ENCODE peak calls at places on chromosomes 11 and 22, in five cellular contexts. One of them, this sample, is unnamed.

GRCh38 chr11:86761978-86762377 is 38.4 kb upstream of the PRSS23 start:
- DNase-seq in neuronal stem cell: no peak
- DNase-seq in NCI-H2107: no peak
- DNase-seq in keratinocyte: no peak
- DNase-seq in HFF-Myc: no peak
- DNase-seq in this sample: no peak

GRCh38 chr22:30876925-30877553 is 91.5 kb downstream of the MORC2 start:
- DNase-seq in keratinocyte: no peak
- DNase-seq in HFF-Myc: no peak
- DNase-seq in neuronal stem cell: no peak
- DNase-seq in NCI-H2107: peak
- DNase-seq in this sample: no peak

GRCh38 chr11:77407613-77408012 is 66.3 kb downstream of the PAK1 start:
- DNase-seq in HFF-Myc: peak
- DNase-seq in neuronal stem cell: no peak
- DNase-seq in NCI-H2107: no peak
- DNase-seq in keratinocyte: no peak
- DNase-seq in this sample: no peak

GRCh38 chr11:2587132-2587930 is 112.5 kb downstream of the KCNQ1OT1 start:
- DNase-seq in neuronal stem cell: no peak
- DNase-seq in HFF-Myc: no peak
- DNase-seq in keratinocyte: no peak
- DNase-seq in NCI-H2107: no peak
- DNase-seq in this sample: no peak

GRCh38 chr11:18771266-18772035 is 20.1 kb downstream of the PTPN5 start:
- DNase-seq in keratinocyte: no peak
- DNase-seq in neuronal stem cell: no peak
- DNase-seq in HFF-Myc: no peak
- DNase-seq in NCI-H2107: no peak
- DNase-seq in this sample: no peak

GRCh38 chr11:3984896-3985295 is 109.7 kb upstream of the RRM1 start:
- DNase-seq in neuronal stem cell: peak
- DNase-seq in keratinocyte: no peak
- DNase-seq in NCI-H2107: no peak
- DNase-seq in HFF-Myc: no peak
- DNase-seq in this sample: no peak

GRCh38 chr22:37421468-37421877 is 5.8 kb downstream of the ELFN2 start:
- DNase-seq in NCI-H2107: no peak
- DNase-seq in neuronal stem cell: no peak
- DNase-seq in HFF-Myc: no peak
- DNase-seq in keratinocyte: no peak
- DNase-seq in this sample: no peak

GRCh38 chr22:41526226-41526531 is 18.1 kb downstream of the POLR3H start:
- DNase-seq in neuronal stem cell: no peak
- DNase-seq in keratinocyte: no peak
- DNase-seq in HFF-Myc: no peak
- DNase-seq in NCI-H2107: no peak
- DNase-seq in this sample: no peak

GRCh38 chr11:60775420-60775961 is 9.6 kb upstream of the MS4A10 start:
- DNase-seq in NCI-H2107: peak
- DNase-seq in keratinocyte: peak
- DNase-seq in neuronal stem cell: peak
- DNase-seq in HFF-Myc: peak
- DNase-seq in this sample: peak

GRCh38 chr22:22735695-22736611 is 91.5 kb downstream of the GGTLC2 start:
- DNase-seq in keratinocyte: no peak
- DNase-seq in NCI-H2107: no peak
- DNase-seq in HFF-Myc: no peak
- DNase-seq in neuronal stem cell: no peak
- DNase-seq in this sample: no peak

GRCh38 chr11:111882202-111882601 is 2.9 kb downstream of the CFAP68 start:
- DNase-seq in NCI-H2107: no peak
- DNase-seq in keratinocyte: no peak
- DNase-seq in neuronal stem cell: no peak
- DNase-seq in HFF-Myc: no peak
- DNase-seq in this sample: no peak

GRCh38 chr11:72238040-72238450 is 5.9 kb downstream of the PHOX2A start:
- DNase-seq in HFF-Myc: no peak
- DNase-seq in neuronal stem cell: peak
- DNase-seq in NCI-H2107: peak
- DNase-seq in keratinocyte: no peak
- DNase-seq in this sample: peak

GRCh38 chr11:116217006-116217405 is 555.8 kb downstream of the BUD13 start:
- DNase-seq in keratinocyte: no peak
- DNase-seq in HFF-Myc: peak
- DNase-seq in NCI-H2107: no peak
- DNase-seq in neuronal stem cell: no peak
- DNase-seq in this sample: peak

GRCh38 chr11:17852246-17852645 is 117.7 kb downstream of the KCNC1 start:
- DNase-seq in keratinocyte: no peak
- DNase-seq in NCI-H2107: no peak
- DNase-seq in neuronal stem cell: no peak
- DNase-seq in HFF-Myc: no peak
- DNase-seq in this sample: no peak

GRCh38 chr11:109029927-109030326 is 365.1 kb downstream of the DDX10 start:
- DNase-seq in keratinocyte: no peak
- DNase-seq in NCI-H2107: no peak
- DNase-seq in neuronal stem cell: no peak
- DNase-seq in HFF-Myc: no peak
- DNase-seq in this sample: no peak